ENCODE peak calls at places on chromosome 13, in four cellular contexts. H, E, S and K are unnamed samples.

GRCh38 chr13:30204564-30204963 is 102.8 kb downstream of the KATNAL1 start:
- DNase-seq in S (no peak), H (no peak), E (no peak), K (no peak)

GRCh38 chr13:93169980-93170379 is 56.6 kb upstream of the GPC6 start:
- DNase-seq in H (peak), E (no peak), S (no peak), K (no peak)

GRCh38 chr13:114128624-114129522 is 3.5 kb downstream of the RASA3 start:
- DNase-seq in H (no peak), E (peak), S (no peak), K (no peak)

GRCh38 chr13:44815507-44816074 is 173.7 kb downstream of the NUFIP1 start:
- DNase-seq in E (no peak), H (peak), S (peak), K (no peak)

GRCh38 chr13:73248711-73249580 is 190.1 kb downstream of the KLF5 start:
- DNase-seq in H (no peak), S (peak), E (no peak), K (no peak)

GRCh38 chr13:96279904-96280303 is 190.0 kb downstream of the HS6ST3 start:
- DNase-seq in S (no peak), H (no peak), E (no peak), K (no peak)

GRCh38 chr13:73142091-73142490 is 83.3 kb downstream of the KLF5 start:
- DNase-seq in E (no peak), H (no peak), S (no peak), K (no peak)

GRCh38 chr13:26482451-26483197 is 74.9 kb upstream of the WASF3 start:
- DNase-seq in H (peak), E (peak), S (peak), K (peak)

GRCh38 chr13:99303863-99304521 is 3.2 kb downstream of the GPR183 start:
- DNase-seq in S (no peak), E (no peak), H (no peak), K (no peak)

GRCh38 chr13:36549771-36550170 is 117.5 kb downstream of the CCNA1 start:
- DNase-seq in S (no peak), E (no peak), H (no peak), K (no peak)

GRCh38 chr13:73809561-73809960 is 324.6 kb downstream of the KLF12 start:
- DNase-seq in E (no peak), S (no peak), H (no peak), K (no peak)

GRCh38 chr13:77510156-77510555 is 25.4 kb upstream of the SCEL start:
- DNase-seq in S (no peak), E (no peak), H (no peak), K (no peak)

GRCh38 chr13:29937836-29938235 is 87.4 kb upstream of the UBL3 start:
- DNase-seq in S (no peak), E (no peak), H (no peak), K (no peak)

GRCh38 chr13:48500652-48501197 is 32.2 kb downstream of the RCBTB2 start:
- DNase-seq in S (no peak), H (peak), E (no peak), K (no peak)

GRCh38 chr13:88042489-88042888 is 371.3 kb downstream of the SLITRK5 start:
- DNase-seq in S (no peak), E (no peak), H (no peak), K (no peak)

GRCh38 chr13:100535401-100536135 is 53.0 kb downstream of the GGACT start:
- DNase-seq in H (no peak), S (no peak), E (no peak), K (no peak)
- TF ChIP-seq SUZ12 in H (no peak), S (no peak), E (no peak), K (no peak)

GRCh38 chr13:33725340-33725739 is 92.6 kb upstream of the RFC3 start:
- DNase-seq in S (no peak), H (no peak), E (no peak), K (no peak)
- TF ChIP-seq SP1 in S (no peak), H (no peak), E (no peak), K (no peak)

GRCh38 chr13:35475131-35475959 is 1.1 kb downstream of the MAB21L1 start:
- DNase-seq in E (no peak), H (no peak), S (no peak), K (peak)

GRCh38 chr13:35474551-35474950 is 1.9 kb downstream of the MAB21L1 start:
- DNase-seq in S (no peak), H (no peak), E (no peak), K (peak)

GRCh38 chr13:35478384-35479222 is 2.1 kb upstream of the MAB21L1 start:
- DNase-seq in H (no peak), E (no peak), S (no peak), K (no peak)

GRCh38 chr13:35479223-35479536 is 2.7 kb upstream of the MAB21L1 start:
- DNase-seq in S (no peak), H (no peak), E (no peak), K (no peak)

GRCh38 chr13:35475960-35476943 is at the start of gene MAB21L1:
- DNase-seq in E (no peak), S (no peak), H (no peak), K (peak)
- TF ChIP-seq SUZ12 in E (no peak), S (peak), H (no peak), K (no peak)

GRCh38 chr13:113087923-113088690 is 17.5 kb upstream of the F7 start:
- DNase-seq in H (no peak), E (no peak), S (no peak), K (no peak)
- TF ChIP-seq SP1 in H (no peak), E (no peak), S (no peak), K (no peak)

DNA sequence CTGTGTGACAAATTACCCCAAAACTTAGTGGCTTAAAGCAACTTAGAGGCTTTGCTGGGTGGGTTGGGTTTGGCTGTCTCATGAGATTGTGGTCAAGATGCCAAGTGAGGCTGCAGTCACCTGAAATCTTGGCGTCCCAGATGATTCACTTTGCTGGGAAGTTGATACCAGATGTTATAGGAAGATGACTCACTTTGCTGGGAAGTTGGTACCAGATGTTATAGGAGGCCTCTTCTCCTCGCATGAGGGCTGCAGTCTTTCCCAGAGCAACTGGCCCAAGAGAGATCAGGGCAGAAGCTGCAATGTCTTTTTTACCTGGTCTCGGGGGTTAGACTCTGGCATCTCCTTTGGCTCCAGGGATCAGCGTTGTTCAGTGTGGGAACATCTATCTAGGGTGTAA is 16.8 kb downstream of the TEX29 start:
- DNase-seq in E (no peak), H (no peak), S (no peak), K (no peak)
- TF ChIP-seq SUZ12 in E (no peak), H (no peak), S (no peak), K (no peak)